ENCODE peak calls at places on chromosomes 16 and 17, in four cellular contexts. V is epithelial cell of esophagus, R is iris pigment epithelial cell, D is lower leg skin. I is an unnamed sample.

GRCh38 chr17:76492250-76492988 is 8.8 kb downstream of the RHBDF2 start:
- DNase-seq in V (peak), R (no peak), D (no peak), I (no peak)

GRCh38 chr17:8124350-8125195 is 667 bp upstream of the HES7 start:
- DNase-seq in V (peak), R (peak), D (no peak), I (no peak)

GRCh38 chr16:15439102-15439501 is 4.7 kb downstream of the BMERB1 start:
- DNase-seq in V (no peak), R (no peak), D (no peak), I (no peak)

GRCh38 chr16:53891409-53892139 is 187.6 kb downstream of the FTO start:
- DNase-seq in V (no peak), R (no peak), D (no peak), I (no peak)

GRCh38 chr17:3826191-3826590 is 19.9 kb downstream of the NCBP3 start:
- DNase-seq in V (no peak), R (peak), D (no peak), I (no peak)

GRCh38 chr17:35373532-35373983 is at the start of gene SLFN11:
- DNase-seq in V (peak), R (peak), D (peak), I (no peak)

GRCh38 chr17:32696426-32696825 is 180.5 kb downstream of the MYO1D start:
- DNase-seq in V (no peak), R (no peak), D (no peak), I (no peak)

GRCh38 chr17:66301864-66302741 is at the start of gene PRKCA:
- DNase-seq in V (peak), R (peak), D (peak), I (no peak)

GRCh38 chr17:40304464-40304863 is 4.5 kb upstream of the RARA start:
- DNase-seq in V (no peak), R (peak), D (no peak), I (no peak)

GRCh38 chr16:85571813-85572619 is 41.1 kb upstream of the GSE1 start:
- DNase-seq in V (no peak), R (no peak), D (no peak), I (no peak)

GRCh38 chr16:13231365-13231764 is 330.0 kb downstream of the SHISA9 start:
- DNase-seq in V (no peak), R (no peak), D (no peak), I (peak)